ENCODE peak calls at places on chromosome X, in eight cellular contexts. One of them, this sample, is unnamed.

GRCh38 chrX:9528498-9528897 is 63.6 kb downstream of the TBL1X start:
- DNase-seq in kidney epithelial cell: no peak
- DNase-seq in globus pallidus: no peak
- DNase-seq in choroid plexus epithelial cell: no peak
- DNase-seq in stimulated activated CD4-positive, alpha-beta T cell treated with anti-CD3 and anti-CD28 coated beads, Interleukin-4, amount 100 ng/mL, for 4 hours: no peak
- DNase-seq in fibroblast of pulmonary artery: no peak
- DNase-seq in lower lobe of right lung: no peak
- DNase-seq in stimulated activated CD8-positive, alpha-beta memory T cell treated with anti-CD3 and anti-CD28 coated beads, Interleukin-12 subunit alpha, Interleukin-12 subunit beta, amount 100 ng/mL, for 1 hour: no peak
- DNase-seq in this sample: no peak

GRCh38 chrX:57902633-57903032 is 7.6 kb downstream of the ZXDA start:
- DNase-seq in kidney epithelial cell: no peak
- DNase-seq in globus pallidus: no peak
- DNase-seq in choroid plexus epithelial cell: no peak
- DNase-seq in stimulated activated CD4-positive, alpha-beta T cell treated with anti-CD3 and anti-CD28 coated beads, Interleukin-4, amount 100 ng/mL, for 4 hours: no peak
- DNase-seq in fibroblast of pulmonary artery: no peak
- DNase-seq in lower lobe of right lung: no peak
- DNase-seq in stimulated activated CD8-positive, alpha-beta memory T cell treated with anti-CD3 and anti-CD28 coated beads, Interleukin-12 subunit alpha, Interleukin-12 subunit beta, amount 100 ng/mL, for 1 hour: no peak
- DNase-seq in this sample: no peak

GRCh38 chrX:150482537-150483217 is 85.7 kb upstream of the MTM1 start:
- DNase-seq in kidney epithelial cell: peak
- DNase-seq in globus pallidus: no peak
- DNase-seq in choroid plexus epithelial cell: peak
- DNase-seq in stimulated activated CD4-positive, alpha-beta T cell treated with anti-CD3 and anti-CD28 coated beads, Interleukin-4, amount 100 ng/mL, for 4 hours: peak
- DNase-seq in fibroblast of pulmonary artery: peak
- DNase-seq in lower lobe of right lung: no peak
- DNase-seq in stimulated activated CD8-positive, alpha-beta memory T cell treated with anti-CD3 and anti-CD28 coated beads, Interleukin-12 subunit alpha, Interleukin-12 subunit beta, amount 100 ng/mL, for 1 hour: peak
- DNase-seq in this sample: no peak

GRCh38 chrX:111244238-111244750 is 26.0 kb downstream of the CAPN6 start:
- DNase-seq in kidney epithelial cell: no peak
- DNase-seq in globus pallidus: peak
- DNase-seq in choroid plexus epithelial cell: peak
- DNase-seq in stimulated activated CD4-positive, alpha-beta T cell treated with anti-CD3 and anti-CD28 coated beads, Interleukin-4, amount 100 ng/mL, for 4 hours: no peak
- DNase-seq in fibroblast of pulmonary artery: peak
- DNase-seq in lower lobe of right lung: no peak
- DNase-seq in stimulated activated CD8-positive, alpha-beta memory T cell treated with anti-CD3 and anti-CD28 coated beads, Interleukin-12 subunit alpha, Interleukin-12 subunit beta, amount 100 ng/mL, for 1 hour: no peak
- DNase-seq in this sample: no peak

GRCh38 chrX:152028611-152029010 is 54.1 kb upstream of the GABRE start:
- DNase-seq in kidney epithelial cell: no peak
- DNase-seq in globus pallidus: no peak
- DNase-seq in choroid plexus epithelial cell: peak
- DNase-seq in stimulated activated CD4-positive, alpha-beta T cell treated with anti-CD3 and anti-CD28 coated beads, Interleukin-4, amount 100 ng/mL, for 4 hours: no peak
- DNase-seq in fibroblast of pulmonary artery: no peak
- DNase-seq in lower lobe of right lung: no peak
- DNase-seq in stimulated activated CD8-positive, alpha-beta memory T cell treated with anti-CD3 and anti-CD28 coated beads, Interleukin-12 subunit alpha, Interleukin-12 subunit beta, amount 100 ng/mL, for 1 hour: no peak
- DNase-seq in this sample: no peak

GRCh38 chrX:109886122-109886761 is 116.7 kb upstream of the TMEM164 start:
- DNase-seq in kidney epithelial cell: no peak
- DNase-seq in globus pallidus: peak
- DNase-seq in choroid plexus epithelial cell: peak
- DNase-seq in stimulated activated CD4-positive, alpha-beta T cell treated with anti-CD3 and anti-CD28 coated beads, Interleukin-4, amount 100 ng/mL, for 4 hours: no peak
- DNase-seq in fibroblast of pulmonary artery: peak
- DNase-seq in lower lobe of right lung: peak
- DNase-seq in stimulated activated CD8-positive, alpha-beta memory T cell treated with anti-CD3 and anti-CD28 coated beads, Interleukin-12 subunit alpha, Interleukin-12 subunit beta, amount 100 ng/mL, for 1 hour: no peak
- DNase-seq in this sample: no peak

GRCh38 chrX:153598541-153599191 is at the start of gene CCNQ:
- DNase-seq in kidney epithelial cell: no peak
- DNase-seq in globus pallidus: peak
- DNase-seq in choroid plexus epithelial cell: peak
- DNase-seq in stimulated activated CD4-positive, alpha-beta T cell treated with anti-CD3 and anti-CD28 coated beads, Interleukin-4, amount 100 ng/mL, for 4 hours: peak
- DNase-seq in fibroblast of pulmonary artery: peak
- DNase-seq in lower lobe of right lung: peak
- DNase-seq in stimulated activated CD8-positive, alpha-beta memory T cell treated with anti-CD3 and anti-CD28 coated beads, Interleukin-12 subunit alpha, Interleukin-12 subunit beta, amount 100 ng/mL, for 1 hour: no peak
- DNase-seq in this sample: no peak

GRCh38 chrX:15269120-15269519 is 763 bp downstream of the ASB9 start:
- DNase-seq in kidney epithelial cell: no peak
- DNase-seq in globus pallidus: no peak
- DNase-seq in choroid plexus epithelial cell: no peak
- DNase-seq in stimulated activated CD4-positive, alpha-beta T cell treated with anti-CD3 and anti-CD28 coated beads, Interleukin-4, amount 100 ng/mL, for 4 hours: no peak
- DNase-seq in fibroblast of pulmonary artery: no peak
- DNase-seq in lower lobe of right lung: no peak
- DNase-seq in stimulated activated CD8-positive, alpha-beta memory T cell treated with anti-CD3 and anti-CD28 coated beads, Interleukin-12 subunit alpha, Interleukin-12 subunit beta, amount 100 ng/mL, for 1 hour: no peak
- DNase-seq in this sample: no peak

GRCh38 chrX:131783555-131784338 is 239.4 kb upstream of the STK26 start:
- DNase-seq in kidney epithelial cell: peak
- DNase-seq in globus pallidus: no peak
- DNase-seq in choroid plexus epithelial cell: no peak
- DNase-seq in stimulated activated CD4-positive, alpha-beta T cell treated with anti-CD3 and anti-CD28 coated beads, Interleukin-4, amount 100 ng/mL, for 4 hours: no peak
- DNase-seq in fibroblast of pulmonary artery: no peak
- DNase-seq in lower lobe of right lung: no peak
- DNase-seq in stimulated activated CD8-positive, alpha-beta memory T cell treated with anti-CD3 and anti-CD28 coated beads, Interleukin-12 subunit alpha, Interleukin-12 subunit beta, amount 100 ng/mL, for 1 hour: no peak
- DNase-seq in this sample: no peak

GRCh38 chrX:13047752-13048151 is 3.3 kb upstream of the FAM9C start:
- DNase-seq in kidney epithelial cell: no peak
- DNase-seq in globus pallidus: no peak
- DNase-seq in choroid plexus epithelial cell: no peak
- DNase-seq in stimulated activated CD4-positive, alpha-beta T cell treated with anti-CD3 and anti-CD28 coated beads, Interleukin-4, amount 100 ng/mL, for 4 hours: no peak
- DNase-seq in fibroblast of pulmonary artery: no peak
- DNase-seq in lower lobe of right lung: no peak
- DNase-seq in stimulated activated CD8-positive, alpha-beta memory T cell treated with anti-CD3 and anti-CD28 coated beads, Interleukin-12 subunit alpha, Interleukin-12 subunit beta, amount 100 ng/mL, for 1 hour: no peak
- DNase-seq in this sample: no peak

GRCh38 chrX:63503541-63503940 is 152.4 kb upstream of the SPIN4 start:
- DNase-seq in kidney epithelial cell: no peak
- DNase-seq in globus pallidus: no peak
- DNase-seq in choroid plexus epithelial cell: peak
- DNase-seq in stimulated activated CD4-positive, alpha-beta T cell treated with anti-CD3 and anti-CD28 coated beads, Interleukin-4, amount 100 ng/mL, for 4 hours: no peak
- DNase-seq in fibroblast of pulmonary artery: peak
- DNase-seq in lower lobe of right lung: no peak
- DNase-seq in stimulated activated CD8-positive, alpha-beta memory T cell treated with anti-CD3 and anti-CD28 coated beads, Interleukin-12 subunit alpha, Interleukin-12 subunit beta, amount 100 ng/mL, for 1 hour: no peak
- DNase-seq in this sample: no peak

GRCh38 chrX:121308276-121308805 is 260.9 kb downstream of the GLUD2 start:
- DNase-seq in kidney epithelial cell: peak
- DNase-seq in globus pallidus: peak
- DNase-seq in choroid plexus epithelial cell: peak
- DNase-seq in stimulated activated CD4-positive, alpha-beta T cell treated with anti-CD3 and anti-CD28 coated beads, Interleukin-4, amount 100 ng/mL, for 4 hours: peak
- DNase-seq in fibroblast of pulmonary artery: peak
- DNase-seq in lower lobe of right lung: no peak
- DNase-seq in stimulated activated CD8-positive, alpha-beta memory T cell treated with anti-CD3 and anti-CD28 coated beads, Interleukin-12 subunit alpha, Interleukin-12 subunit beta, amount 100 ng/mL, for 1 hour: peak
- DNase-seq in this sample: no peak

GRCh38 chrX:46626566-46626965 is 53.0 kb downstream of the CHST7 start:
- DNase-seq in kidney epithelial cell: no peak
- DNase-seq in globus pallidus: no peak
- DNase-seq in choroid plexus epithelial cell: peak
- DNase-seq in stimulated activated CD4-positive, alpha-beta T cell treated with anti-CD3 and anti-CD28 coated beads, Interleukin-4, amount 100 ng/mL, for 4 hours: no peak
- DNase-seq in fibroblast of pulmonary artery: peak
- DNase-seq in lower lobe of right lung: peak
- DNase-seq in stimulated activated CD8-positive, alpha-beta memory T cell treated with anti-CD3 and anti-CD28 coated beads, Interleukin-12 subunit alpha, Interleukin-12 subunit beta, amount 100 ng/mL, for 1 hour: no peak
- DNase-seq in this sample: no peak

GRCh38 chrX:23742174-23742692 is 843 bp downstream of the ACOT9 start:
- DNase-seq in kidney epithelial cell: peak
- DNase-seq in globus pallidus: peak
- DNase-seq in choroid plexus epithelial cell: peak
- DNase-seq in stimulated activated CD4-positive, alpha-beta T cell treated with anti-CD3 and anti-CD28 coated beads, Interleukin-4, amount 100 ng/mL, for 4 hours: no peak
- DNase-seq in fibroblast of pulmonary artery: peak
- DNase-seq in lower lobe of right lung: no peak
- DNase-seq in stimulated activated CD8-positive, alpha-beta memory T cell treated with anti-CD3 and anti-CD28 coated beads, Interleukin-12 subunit alpha, Interleukin-12 subunit beta, amount 100 ng/mL, for 1 hour: no peak
- DNase-seq in this sample: no peak

GRCh38 chrX:45912316-45912715 is 632.9 kb downstream of the ZNF674 start:
- DNase-seq in kidney epithelial cell: no peak
- DNase-seq in globus pallidus: no peak
- DNase-seq in choroid plexus epithelial cell: no peak
- DNase-seq in stimulated activated CD4-positive, alpha-beta T cell treated with anti-CD3 and anti-CD28 coated beads, Interleukin-4, amount 100 ng/mL, for 4 hours: no peak
- DNase-seq in fibroblast of pulmonary artery: no peak
- DNase-seq in lower lobe of right lung: no peak
- DNase-seq in stimulated activated CD8-positive, alpha-beta memory T cell treated with anti-CD3 and anti-CD28 coated beads, Interleukin-12 subunit alpha, Interleukin-12 subunit beta, amount 100 ng/mL, for 1 hour: no peak
- DNase-seq in this sample: no peak

GRCh38 chrX:48761674-48762471 is at the start of gene GLOD5:
- DNase-seq in kidney epithelial cell: no peak
- DNase-seq in globus pallidus: no peak
- DNase-seq in choroid plexus epithelial cell: peak
- DNase-seq in stimulated activated CD4-positive, alpha-beta T cell treated with anti-CD3 and anti-CD28 coated beads, Interleukin-4, amount 100 ng/mL, for 4 hours: no peak
- DNase-seq in fibroblast of pulmonary artery: peak
- DNase-seq in lower lobe of right lung: peak
- DNase-seq in stimulated activated CD8-positive, alpha-beta memory T cell treated with anti-CD3 and anti-CD28 coated beads, Interleukin-12 subunit alpha, Interleukin-12 subunit beta, amount 100 ng/mL, for 1 hour: no peak
- DNase-seq in this sample: no peak

GRCh38 chrX:14501312-14501711 is 28.0 kb upstream of the GLRA2 start:
- DNase-seq in kidney epithelial cell: no peak
- DNase-seq in globus pallidus: peak
- DNase-seq in choroid plexus epithelial cell: no peak
- DNase-seq in stimulated activated CD4-positive, alpha-beta T cell treated with anti-CD3 and anti-CD28 coated beads, Interleukin-4, amount 100 ng/mL, for 4 hours: no peak
- DNase-seq in fibroblast of pulmonary artery: no peak
- DNase-seq in lower lobe of right lung: no peak
- DNase-seq in stimulated activated CD8-positive, alpha-beta memory T cell treated with anti-CD3 and anti-CD28 coated beads, Interleukin-12 subunit alpha, Interleukin-12 subunit beta, amount 100 ng/mL, for 1 hour: no peak
- DNase-seq in this sample: no peak

GRCh38 chrX:132483523-132483922 is 5.3 kb downstream of the MBNL3 start:
- DNase-seq in kidney epithelial cell: no peak
- DNase-seq in globus pallidus: no peak
- DNase-seq in choroid plexus epithelial cell: no peak
- DNase-seq in stimulated activated CD4-positive, alpha-beta T cell treated with anti-CD3 and anti-CD28 coated beads, Interleukin-4, amount 100 ng/mL, for 4 hours: no peak
- DNase-seq in fibroblast of pulmonary artery: no peak
- DNase-seq in lower lobe of right lung: no peak
- DNase-seq in stimulated activated CD8-positive, alpha-beta memory T cell treated with anti-CD3 and anti-CD28 coated beads, Interleukin-12 subunit alpha, Interleukin-12 subunit beta, amount 100 ng/mL, for 1 hour: no peak
- DNase-seq in this sample: no peak

GRCh38 chrX:9907645-9908387 is 59.3 kb upstream of the CLDN34 start:
- DNase-seq in kidney epithelial cell: no peak
- DNase-seq in globus pallidus: no peak
- DNase-seq in choroid plexus epithelial cell: peak
- DNase-seq in stimulated activated CD4-positive, alpha-beta T cell treated with anti-CD3 and anti-CD28 coated beads, Interleukin-4, amount 100 ng/mL, for 4 hours: no peak
- DNase-seq in fibroblast of pulmonary artery: peak
- DNase-seq in lower lobe of right lung: no peak
- DNase-seq in stimulated activated CD8-positive, alpha-beta memory T cell treated with anti-CD3 and anti-CD28 coated beads, Interleukin-12 subunit alpha, Interleukin-12 subunit beta, amount 100 ng/mL, for 1 hour: no peak
- DNase-seq in this sample: no peak

GRCh38 chrX:121642415-121642814 is 595.0 kb downstream of the GLUD2 start:
- DNase-seq in kidney epithelial cell: peak
- DNase-seq in globus pallidus: no peak
- DNase-seq in choroid plexus epithelial cell: peak
- DNase-seq in stimulated activated CD4-positive, alpha-beta T cell treated with anti-CD3 and anti-CD28 coated beads, Interleukin-4, amount 100 ng/mL, for 4 hours: no peak
- DNase-seq in fibroblast of pulmonary artery: peak
- DNase-seq in lower lobe of right lung: no peak
- DNase-seq in stimulated activated CD8-positive, alpha-beta memory T cell treated with anti-CD3 and anti-CD28 coated beads, Interleukin-12 subunit alpha, Interleukin-12 subunit beta, amount 100 ng/mL, for 1 hour: no peak
- DNase-seq in this sample: no peak

GRCh38 chrX:106037835-106038473 is 573 bp downstream of the SERPINA7 start:
- DNase-seq in kidney epithelial cell: no peak
- DNase-seq in globus pallidus: no peak
- DNase-seq in choroid plexus epithelial cell: no peak
- DNase-seq in stimulated activated CD4-positive, alpha-beta T cell treated with anti-CD3 and anti-CD28 coated beads, Interleukin-4, amount 100 ng/mL, for 4 hours: no peak
- DNase-seq in fibroblast of pulmonary artery: no peak
- DNase-seq in lower lobe of right lung: no peak
- DNase-seq in stimulated activated CD8-positive, alpha-beta memory T cell treated with anti-CD3 and anti-CD28 coated beads, Interleukin-12 subunit alpha, Interleukin-12 subunit beta, amount 100 ng/mL, for 1 hour: no peak
- DNase-seq in this sample: no peak

GRCh38 chrX:51803833-51804232 is 60.6 kb downstream of the GSPT2 start:
- DNase-seq in kidney epithelial cell: no peak
- DNase-seq in globus pallidus: no peak
- DNase-seq in choroid plexus epithelial cell: peak
- DNase-seq in stimulated activated CD4-positive, alpha-beta T cell treated with anti-CD3 and anti-CD28 coated beads, Interleukin-4, amount 100 ng/mL, for 4 hours: no peak
- DNase-seq in fibroblast of pulmonary artery: peak
- DNase-seq in lower lobe of right lung: no peak
- DNase-seq in stimulated activated CD8-positive, alpha-beta memory T cell treated with anti-CD3 and anti-CD28 coated beads, Interleukin-12 subunit alpha, Interleukin-12 subunit beta, amount 100 ng/mL, for 1 hour: no peak
- DNase-seq in this sample: no peak

GRCh38 chrX:39508300-39508692 is 589.5 kb downstream of the BCOR start:
- DNase-seq in kidney epithelial cell: no peak
- DNase-seq in globus pallidus: no peak
- DNase-seq in choroid plexus epithelial cell: no peak
- DNase-seq in stimulated activated CD4-positive, alpha-beta T cell treated with anti-CD3 and anti-CD28 coated beads, Interleukin-4, amount 100 ng/mL, for 4 hours: no peak
- DNase-seq in fibroblast of pulmonary artery: no peak
- DNase-seq in lower lobe of right lung: no peak
- DNase-seq in stimulated activated CD8-positive, alpha-beta memory T cell treated with anti-CD3 and anti-CD28 coated beads, Interleukin-12 subunit alpha, Interleukin-12 subunit beta, amount 100 ng/mL, for 1 hour: no peak
- DNase-seq in this sample: no peak

GRCh38 chrX:119236599-119237525 is 777 bp downstream of the PGRMC1 start:
- DNase-seq in kidney epithelial cell: no peak
- DNase-seq in globus pallidus: peak
- DNase-seq in choroid plexus epithelial cell: peak
- DNase-seq in stimulated activated CD4-positive, alpha-beta T cell treated with anti-CD3 and anti-CD28 coated beads, Interleukin-4, amount 100 ng/mL, for 4 hours: peak
- DNase-seq in fibroblast of pulmonary artery: peak
- DNase-seq in lower lobe of right lung: peak
- DNase-seq in stimulated activated CD8-positive, alpha-beta memory T cell treated with anti-CD3 and anti-CD28 coated beads, Interleukin-12 subunit alpha, Interleukin-12 subunit beta, amount 100 ng/mL, for 1 hour: no peak
- DNase-seq in this sample: no peak